ENCODE peak calls at places on chromosome 15, in five cellular contexts. E is right lobe of liver, T is ovary, P is uterus, H is A549. L is an unnamed sample.

GRCh38 chr15:53454843-53455721 is 304.4 kb downstream of the WDR72 start:
- DNase-seq in P (no peak), T (no peak), E (no peak), H (peak; percentile 92), L (no peak)

GRCh38 chr15:25230442-25230841 is 208.4 kb downstream of the UBE3A start:
- DNase-seq in H (no peak), P (no peak), T (no peak), E (no peak), L (no peak)

GRCh38 chr15:70152070-70152480 is 54.4 kb upstream of the TLE3 start:
- DNase-seq in P (no peak), H (no peak), E (no peak), T (no peak), L (no peak)

GRCh38 chr15:47870956-47871625 is 153.8 kb downstream of the SEMA6D start:
- DNase-seq in H (no peak), E (no peak), P (no peak), T (no peak), L (no peak)

GRCh38 chr15:25671132-25671531 is 192.0 kb downstream of the ATP10A start:
- DNase-seq in P (peak; percentile 31), T (no peak), E (no peak), H (no peak), L (no peak)

GRCh38 chr15:52343831-52344230 is 48.2 kb upstream of the MYO5C start:
- DNase-seq in T (no peak), H (no peak), E (no peak), P (no peak), L (no peak)

GRCh38 chr15:90916461-90916860 is 13.4 kb downstream of the MAN2A2 start:
- DNase-seq in T (no peak), H (no peak), P (no peak), E (peak; percentile 55), L (no peak)

GRCh38 chr15:79495716-79496115 is 63.6 kb downstream of the MINAR1 start:
- DNase-seq in E (no peak), T (no peak), P (no peak), H (no peak), L (no peak)

GRCh38 chr15:95944193-95944592 is 386.3 kb upstream of the NR2F2 start:
- DNase-seq in T (no peak), E (no peak), P (no peak), H (no peak), L (no peak)

GRCh38 chr15:100334905-100335304 is 6.9 kb downstream of the ADAMTS17 start:
- DNase-seq in P (no peak), E (no peak), H (no peak), T (no peak), L (no peak)

GRCh38 chr15:65870889-65871533 is 1.7 kb downstream of the RAB11A start:
- DNase-seq in P (no peak), E (no peak), H (peak; percentile 69), T (no peak), L (no peak)

GRCh38 chr15:50431204-50431603 is 7.0 kb downstream of the USP8 start:
- DNase-seq in H (no peak), T (no peak), E (no peak), P (no peak), L (no peak)

GRCh38 chr15:61315471-61315870 is 86.4 kb upstream of the RORA start:
- DNase-seq in T (no peak), H (no peak), P (no peak), E (no peak), L (no peak)

GRCh38 chr15:52094811-52095584 is 17.6 kb downstream of the BCL2L10 start:
- DNase-seq in T (no peak), E (no peak), H (no peak), P (peak; percentile 59), L (no peak)

GRCh38 chr15:50235794-50236193 is 29.7 kb downstream of the HDC start:
- DNase-seq in H (no peak), P (no peak), E (no peak), T (no peak), L (no peak)

DNA sequence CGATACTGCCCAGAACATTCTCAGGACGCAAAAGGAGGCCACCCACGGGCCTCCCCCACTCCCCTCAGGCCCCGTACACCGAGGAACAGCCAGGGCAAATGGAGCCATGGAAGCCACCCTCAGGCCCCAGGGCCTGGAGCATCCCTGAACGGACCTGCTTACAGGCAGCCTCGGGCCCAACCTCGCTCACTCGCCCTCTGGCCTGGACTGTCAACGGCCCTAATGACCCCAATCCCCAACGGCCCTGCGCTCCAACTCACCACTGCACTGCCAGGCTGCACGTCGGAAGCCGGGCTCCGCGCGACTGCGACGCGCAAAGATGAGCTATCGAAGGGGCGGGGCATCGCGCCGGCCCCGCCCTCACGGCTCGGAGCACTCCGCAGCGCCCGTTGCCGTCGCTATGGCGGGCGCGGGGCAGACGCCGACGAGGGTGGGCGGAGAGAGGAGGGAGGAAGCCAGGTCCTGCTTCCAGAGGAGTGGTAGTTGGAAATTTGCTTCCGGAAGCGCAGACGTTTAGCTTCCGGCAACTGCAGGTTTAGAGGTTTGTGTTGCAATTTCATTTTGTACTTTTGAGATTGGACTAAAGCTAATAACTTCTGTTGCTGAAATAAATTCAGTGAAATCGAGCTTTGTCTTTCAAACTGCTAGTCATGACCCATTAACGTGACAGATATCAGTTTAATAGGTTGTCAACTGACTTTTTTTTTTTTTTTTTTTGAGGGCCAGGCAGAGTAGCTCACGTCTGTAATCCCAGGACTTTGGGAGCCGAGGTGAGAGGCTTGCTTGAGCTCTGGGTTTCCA is at the start of gene SKIC8:
- DNase-seq in T (peak; percentile 86), E (peak; percentile 94), P (peak; percentile 88), H (peak; percentile 95), L (peak; percentile 67)
- TF ChIP-seq POLR2A in T (peak; percentile 68), E (peak; percentile 79), P (peak; percentile 81), H (peak; percentile 97), L (peak; percentile 97)

DNA sequence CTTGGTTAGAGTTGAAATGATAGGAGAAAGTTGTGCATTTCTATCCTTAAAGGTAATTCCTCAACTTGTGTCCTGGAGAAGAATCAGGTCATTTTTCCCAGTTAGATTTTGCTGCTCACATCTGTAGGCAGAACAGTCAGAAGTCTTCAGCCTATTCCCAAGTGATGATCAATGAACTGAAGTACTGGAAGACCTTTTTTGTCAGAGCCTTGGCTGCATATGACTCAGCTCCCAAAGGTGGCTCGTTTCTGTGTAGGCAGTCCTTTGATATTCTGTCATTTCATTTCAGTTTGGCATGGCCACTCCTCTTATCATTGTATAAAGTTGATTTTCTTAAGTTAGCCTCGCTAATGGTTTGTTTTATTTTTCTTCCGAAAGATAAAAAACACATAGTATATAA is 90.7 kb downstream of the KLHL25 start:
- DNase-seq in E (no peak), P (no peak), T (no peak), H (no peak), L (no peak)
- TF ChIP-seq POLR2A in E (no peak), P (no peak), T (no peak), H (no peak), L (no peak)

GRCh38 chr15:31266712-31267111 is 59.9 kb upstream of the KLF13 start:
- DNase-seq in H (no peak), P (peak; percentile 5), T (no peak), E (no peak), L (no peak)
- TF ChIP-seq POLR2A in H (no peak), P (no peak), T (no peak), E (no peak), L (no peak)

GRCh38 chr15:58748787-58749531 is 548 bp downstream of the ADAM10 start:
- DNase-seq in H (peak; percentile 52), P (peak; percentile 41), T (peak; percentile 48), E (peak; percentile 73), L (no peak)
- TF ChIP-seq POLR2A in H (no peak), P (no peak), T (peak; percentile 11), E (no peak), L (no peak)

GRCh38 chr15:56732881-56733130 is 503 bp downstream of the ZNF280D start:
- DNase-seq in P (no peak), T (no peak), H (no peak), E (no peak), L (no peak)

GRCh38 chr15:56732135-56732880 is 1.0 kb downstream of the ZNF280D start:
- DNase-seq in H (peak; percentile 10), P (no peak), T (no peak), E (no peak), L (no peak)

GRCh38 chr15:56734013-56734625 is 810 bp upstream of the ZNF280D start:
- DNase-seq in T (no peak), E (no peak), H (peak; percentile 36), P (no peak), L (no peak)

GRCh38 chr15:56733131-56734012 is at the start of gene ZNF280D:
- DNase-seq in H (peak; percentile 95), P (peak; percentile 90), T (peak; percentile 89), E (peak; percentile 93), L (peak; percentile 53)

GRCh38 chr15:56731571-56731970 is 1.7 kb downstream of the ZNF280D start:
- DNase-seq in E (no peak), P (no peak), T (no peak), H (no peak), L (no peak)
- TF ChIP-seq POLR2A in E (no peak), P (no peak), T (no peak), H (no peak), L (no peak)

GRCh38 chr15:43329960-43330779 is at the start of gene LCMT2:
- DNase-seq in H (peak; percentile 93), P (peak; percentile 92), T (peak; percentile 88), E (peak; percentile 94), L (peak; percentile 84)
- TF ChIP-seq POLR2A in H (peak; percentile 70), P (peak; percentile 75), T (peak; percentile 60), E (peak; percentile 84), L (peak; percentile 73)

L was measured in H54.